ENCODE peak calls at places on chromosomes 13 and 19, in eight cellular contexts. D is IMR-90, C is stomach, H is mammary epithelial cell, A is GM13976, M is right atrium auricular region, T is esophagus squamous epithelium, B is upper lobe of left lung. Q is an unnamed sample.

GRCh38 chr13:79538757-79539156 is 57.8 kb downstream of the NDFIP2 start:
- DNase-seq in T (no peak), H (no peak), A (no peak), D (no peak), C (no peak), M (no peak), B (no peak), Q (no peak)

GRCh38 chr13:39655569-39656324 is at the start of gene COG6:
- DNase-seq in D (peak), A (peak), B (peak), M (peak), T (peak), C (peak), H (peak), Q (peak)

GRCh38 chr13:26623125-26623524 is 65.6 kb downstream of the WASF3 start:
- DNase-seq in T (no peak), H (no peak), A (no peak), M (no peak), B (no peak), D (no peak), C (no peak), Q (no peak)

GRCh38 chr13:32976046-32976781 is 40.0 kb upstream of the KL start:
- DNase-seq in H (no peak), M (no peak), A (no peak), D (no peak), C (no peak), B (no peak), T (no peak), Q (no peak)

GRCh38 chr19:10478903-10479384 is 24.2 kb downstream of the KEAP1 start:
- DNase-seq in H (peak), D (peak), A (peak), B (peak), C (peak), T (peak), M (peak), Q (no peak)

GRCh38 chr19:16168465-16169081 is 4.8 kb downstream of the CIB3 start:
- DNase-seq in H (peak), C (no peak), D (peak), M (no peak), T (no peak), A (no peak), B (no peak), Q (no peak)

GRCh38 chr19:16019691-16020448 is 56.4 kb upstream of the TPM4 start:
- DNase-seq in C (no peak), H (no peak), T (no peak), A (peak), B (no peak), M (no peak), D (no peak), Q (no peak)

GRCh38 chr19:4310247-4311121 is 6.1 kb downstream of the FSD1 start:
- DNase-seq in M (no peak), A (no peak), D (no peak), T (no peak), B (no peak), C (no peak), H (no peak), Q (no peak)

GRCh38 chr13:26961890-26962615 is 201.5 kb upstream of the GPR12 start:
- DNase-seq in H (no peak), D (no peak), M (no peak), T (no peak), B (peak), C (peak), A (no peak), Q (no peak)

GRCh38 chr13:39159393-39159792 is 121.1 kb downstream of the NHLRC3 start:
- DNase-seq in D (no peak), C (no peak), A (no peak), M (no peak), H (peak), B (no peak), T (no peak), Q (no peak)

GRCh38 chr19:10727599-10728250 is 9.8 kb downstream of the DNM2 start:
- DNase-seq in D (no peak), C (no peak), A (no peak), B (no peak), H (no peak), M (no peak), T (no peak), Q (no peak)

GRCh38 chr19:44848805-44849457 is 2.8 kb downstream of the NECTIN2 start:
- DNase-seq in A (no peak), B (no peak), T (no peak), D (no peak), C (no peak), M (no peak), H (no peak), Q (no peak)

GRCh38 chr13:88472316-88472715 is 801.1 kb downstream of the SLITRK5 start:
- DNase-seq in M (no peak), D (no peak), H (no peak), B (no peak), C (no peak), T (no peak), A (peak), Q (no peak)

GRCh38 chr13:94192576-94192975 is 286.9 kb downstream of the DCT start:
- DNase-seq in M (no peak), H (peak), A (peak), B (peak), D (peak), C (no peak), T (no peak), Q (no peak)

GRCh38 chr19:48739835-48740704 is at the start of gene RASIP1:
- DNase-seq in C (no peak), A (no peak), B (peak), H (no peak), M (peak), T (no peak), D (no peak), Q (no peak)

GRCh38 chr13:39297664-39298171 is 259.5 kb downstream of the NHLRC3 start:
- DNase-seq in B (no peak), A (no peak), M (no peak), C (no peak), H (no peak), T (no peak), D (peak), Q (no peak)

GRCh38 chr13:33169273-33169980 is 116.1 kb downstream of the STARD13 start:
- DNase-seq in M (no peak), H (peak), T (no peak), C (no peak), A (no peak), D (peak), B (no peak), Q (no peak)

GRCh38 chr19:42291437-42291815 is 10.5 kb upstream of the PRR19 start:
- DNase-seq in B (no peak), C (peak), M (no peak), T (no peak), H (no peak), A (no peak), D (no peak), Q (no peak)

GRCh38 chr19:44304659-44305193 is at the start of gene ZNF235:
- DNase-seq in C (peak), D (peak), A (peak), M (peak), H (peak), B (peak), T (peak), Q (peak)

GRCh38 chr13:81031996-81032395 is 691.1 kb upstream of the SPRY2 start:
- DNase-seq in B (no peak), C (no peak), H (no peak), M (no peak), A (no peak), D (no peak), T (no peak), Q (no peak)

GRCh38 chr13:66532146-66532545 is 698.0 kb downstream of the PCDH9 start:
- DNase-seq in B (no peak), T (no peak), A (no peak), D (peak), M (no peak), C (no peak), H (no peak), Q (no peak)

GRCh38 chr13:46492946-46493345 is 60.0 kb upstream of the LRCH1 start:
- DNase-seq in H (peak), M (no peak), C (no peak), D (peak), B (no peak), A (peak), T (no peak), Q (no peak)

GRCh38 chr13:27148900-27149299 is 22.7 kb downstream of the USP12 start:
- DNase-seq in C (no peak), D (no peak), H (no peak), B (no peak), M (no peak), T (no peak), A (no peak), Q (no peak)

GRCh38 chr19:38918526-38918925 is 6.5 kb upstream of the CCER2 start:
- DNase-seq in M (no peak), T (no peak), B (no peak), A (no peak), H (no peak), D (no peak), C (no peak), Q (no peak)

GRCh38 chr13:90498096-90498495 is 849.4 kb upstream of the MIR17HG start:
- DNase-seq in M (no peak), C (no peak), T (no peak), D (no peak), A (no peak), B (no peak), H (no peak), Q (no peak)

GRCh38 chr19:55640577-55641375 is at the start of gene ZNF580:
- DNase-seq in M (no peak), B (peak), H (peak), T (no peak), C (peak), A (peak), D (peak), Q (peak)

GRCh38 chr19:13937479-13938360 is 497 bp downstream of the PODNL1 start:
- DNase-seq in H (no peak), M (no peak), B (no peak), D (no peak), T (no peak), A (no peak), C (no peak), Q (no peak)

GRCh38 chr19:10763828-10764339 is 46.0 kb downstream of the DNM2 start:
- DNase-seq in H (no peak), C (no peak), T (no peak), D (no peak), B (no peak), A (no peak), M (no peak), Q (no peak)

GRCh38 chr13:76812206-76812882 is 73.9 kb downstream of the KCTD12 start:
- DNase-seq in A (no peak), T (no peak), B (no peak), H (no peak), M (no peak), D (no peak), C (no peak), Q (no peak)

GRCh38 chr19:18532208-18532890 is 10.5 kb upstream of the ELL start:
- DNase-seq in T (no peak), B (no peak), H (no peak), M (no peak), C (no peak), D (no peak), A (no peak), Q (peak)

GRCh38 chr13:110272651-110273050 is 34.3 kb downstream of the COL4A1 start:
- DNase-seq in T (no peak), M (no peak), D (no peak), H (no peak), A (no peak), B (no peak), C (no peak), Q (no peak)

GRCh38 chr13:110276553-110276950 is 30.4 kb downstream of the COL4A1 start:
- DNase-seq in D (no peak), C (no peak), A (no peak), M (no peak), T (no peak), H (no peak), B (no peak), Q (no peak)

GRCh38 chr13:110273254-110273653 is 33.7 kb downstream of the COL4A1 start:
- DNase-seq in T (no peak), M (no peak), C (no peak), D (no peak), A (no peak), H (no peak), B (no peak), Q (no peak)

GRCh38 chr13:110275931-110276552 is 30.9 kb downstream of the COL4A1 start:
- DNase-seq in D (no peak), C (no peak), H (no peak), M (peak), A (no peak), B (no peak), T (no peak), Q (no peak)

GRCh38 chr13:110274687-110275086 is 32.3 kb downstream of the COL4A1 start:
- DNase-seq in D (no peak), C (no peak), A (no peak), H (no peak), T (no peak), M (peak), B (no peak), Q (no peak)
- TF ChIP-seq CTCF in D (peak), C (no peak), A (no peak), H (peak), T (no peak), M (peak), B (no peak), Q (peak)

DNA sequence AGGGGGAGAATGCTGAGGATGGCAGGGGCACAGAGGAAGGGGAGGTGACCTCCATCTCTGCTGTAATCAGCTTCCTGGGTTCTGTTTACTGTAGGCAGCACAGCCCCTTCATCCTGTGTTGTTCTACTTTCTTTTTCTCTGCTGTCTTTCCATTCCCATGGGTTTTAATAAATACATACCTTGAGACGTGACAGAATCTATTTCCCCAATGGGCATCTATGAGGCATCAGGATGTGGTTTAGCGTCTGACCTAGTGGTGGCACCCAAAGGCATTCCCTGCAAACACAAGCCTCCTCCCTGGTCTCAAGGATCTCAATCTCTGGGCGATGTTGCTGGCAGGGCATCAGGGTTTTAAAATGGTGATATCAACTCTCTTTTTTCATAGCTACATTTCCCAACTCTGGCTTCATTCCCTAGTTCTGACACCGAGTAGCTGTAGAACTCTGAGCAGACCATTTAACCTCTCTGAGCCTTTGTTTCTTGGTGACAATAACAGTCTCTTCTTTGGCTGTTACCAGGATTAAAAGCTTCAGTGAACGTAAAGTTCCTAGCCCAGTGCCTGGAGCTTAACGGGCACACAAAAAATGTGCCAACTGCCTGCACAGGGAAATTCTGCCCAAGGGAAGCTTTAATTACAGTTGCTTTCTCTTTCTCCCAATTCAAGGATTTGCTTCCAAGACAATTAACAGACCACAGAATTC is 60.9 kb downstream of the ALOX5AP start:
- DNase-seq in H (peak), M (no peak), B (no peak), A (no peak), T (no peak), C (no peak), D (peak), Q (no peak)
- TF ChIP-seq CTCF in H (no peak), M (no peak), B (no peak), A (no peak), T (no peak), C (no peak), D (no peak), Q (no peak)

GRCh38 chr13:99604636-99605035 is 103.4 kb downstream of the TM9SF2 start:
- DNase-seq in H (no peak), D (no peak), C (no peak), T (no peak), B (no peak), A (no peak), M (no peak), Q (no peak)

GRCh38 chr13:99601535-99601934 is 100.3 kb downstream of the TM9SF2 start:
- DNase-seq in D (no peak), T (no peak), M (no peak), A (no peak), H (no peak), B (no peak), C (no peak), Q (no peak)

GRCh38 chr13:99605417-99606321 is 104.4 kb downstream of the TM9SF2 start:
- DNase-seq in M (no peak), T (no peak), B (peak), C (peak), A (peak), H (no peak), D (no peak), Q (no peak)

GRCh38 chr13:99596180-99596579 is 94.9 kb downstream of the TM9SF2 start:
- DNase-seq in M (no peak), H (no peak), C (no peak), D (no peak), A (no peak), T (no peak), B (no peak), Q (no peak)

GRCh38 chr13:99600318-99600717 is 99.0 kb downstream of the TM9SF2 start:
- DNase-seq in H (no peak), T (no peak), C (no peak), B (no peak), D (no peak), A (no peak), M (no peak), Q (no peak)
- TF ChIP-seq CTCF in H (no peak), T (no peak), C (no peak), B (no peak), D (no peak), A (no peak), M (no peak), Q (no peak)

GRCh38 chr13:29817604-29818378 is 32.6 kb downstream of the UBL3 start:
- DNase-seq in T (no peak), A (peak), C (no peak), D (peak), M (no peak), H (no peak), B (no peak), Q (no peak)
- TF ChIP-seq CTCF in T (no peak), A (no peak), C (no peak), D (no peak), M (no peak), H (no peak), B (no peak), Q (no peak)

GRCh38 chr19:2612619-2613249 is 89.8 kb downstream of the GNG7 start:
- DNase-seq in A (no peak), M (no peak), T (no peak), C (no peak), B (no peak), H (no peak), D (no peak), Q (no peak)

GRCh38 chr19:2613507-2614295 is 88.8 kb downstream of the GNG7 start:
- DNase-seq in H (no peak), C (peak), T (no peak), A (peak), M (no peak), D (peak), B (peak), Q (no peak)

GRCh38 chr19:2609389-2610116 is 92.9 kb downstream of the GNG7 start:
- DNase-seq in M (no peak), D (no peak), H (no peak), B (no peak), C (no peak), T (no peak), A (no peak), Q (no peak)

GRCh38 chr19:2610637-2611482 is 91.6 kb downstream of the GNG7 start:
- DNase-seq in C (peak), D (peak), T (no peak), H (peak), B (peak), M (peak), A (peak), Q (peak)

DNA sequence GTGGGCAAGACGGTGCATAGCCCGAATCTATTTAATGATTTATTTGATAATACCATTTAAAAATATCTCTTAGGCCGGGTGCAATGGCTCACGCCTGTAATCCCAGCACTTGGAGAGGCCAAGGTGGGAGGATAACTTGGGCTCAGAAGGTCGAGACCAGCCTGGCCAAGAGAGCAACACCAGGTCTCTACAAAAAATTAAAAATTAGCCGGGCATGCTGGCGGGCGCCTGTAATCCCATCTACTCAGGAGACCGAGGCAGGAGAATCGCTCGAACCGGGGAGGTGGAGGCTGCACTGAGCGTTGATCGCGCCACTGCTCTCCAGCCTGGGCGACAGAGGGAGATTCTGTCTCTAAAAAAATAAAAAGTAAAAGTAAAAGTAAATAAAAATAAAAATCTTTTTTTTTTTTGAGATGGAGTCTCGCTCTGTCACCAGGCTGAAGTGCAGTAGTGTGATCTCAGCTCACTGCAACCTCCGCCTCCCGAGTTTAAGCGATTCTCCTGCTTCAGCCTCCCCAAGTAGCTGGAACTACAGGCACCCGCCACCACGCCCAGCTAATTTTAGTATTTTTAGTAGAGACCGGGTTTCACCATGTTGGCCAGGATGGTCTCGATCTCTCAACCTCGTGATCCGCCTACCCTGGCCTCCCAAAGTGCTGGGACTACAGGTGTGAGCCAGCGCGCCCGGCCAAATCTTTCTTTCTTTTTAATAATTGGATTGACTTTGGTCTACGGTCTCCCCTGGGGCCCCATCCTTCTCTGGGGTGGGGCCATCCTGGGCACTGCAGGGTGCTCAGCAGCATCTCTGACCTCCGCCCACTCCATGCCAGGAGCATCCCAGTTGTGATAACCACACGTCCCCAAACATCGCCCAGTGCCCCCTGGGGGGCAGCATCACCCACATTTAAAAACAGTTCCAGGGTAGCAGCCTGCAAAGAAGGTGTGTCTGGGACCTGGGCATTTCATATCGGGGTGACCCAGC is 90.7 kb downstream of the GNG7 start:
- DNase-seq in D (no peak), M (no peak), B (no peak), C (no peak), A (no peak), H (no peak), T (no peak), Q (no peak)
- TF ChIP-seq CTCF in D (no peak), M (peak), B (no peak), C (peak), A (peak), H (no peak), T (no peak), Q (no peak)

GRCh38 chr19:57302020-57302465 is 18.2 kb upstream of the ZNF543 start:
- DNase-seq in M (no peak), H (peak), A (no peak), B (no peak), T (no peak), C (no peak), D (peak), Q (no peak)
- TF ChIP-seq CTCF in M (no peak), H (no peak), A (no peak), B (no peak), T (no peak), C (no peak), D (peak), Q (no peak)

GRCh38 chr19:33799507-33799906 is 2.8 kb downstream of the KCTD15 start:
- DNase-seq in B (no peak), H (no peak), A (no peak), T (no peak), C (no peak), D (no peak), M (no peak), Q (no peak)

GRCh38 chr19:33796164-33797100 is at the start of gene KCTD15:
- DNase-seq in D (peak), M (no peak), A (no peak), B (no peak), H (peak), C (peak), T (no peak), Q (no peak)

GRCh38 chr19:33797821-33798633 is 1.4 kb downstream of the KCTD15 start:
- DNase-seq in M (no peak), C (peak), A (no peak), T (no peak), B (no peak), D (peak), H (peak), Q (no peak)

GRCh38 chr19:33800012-33800680 is 3.5 kb downstream of the KCTD15 start:
- DNase-seq in B (no peak), D (no peak), A (no peak), T (no peak), M (no peak), C (no peak), H (no peak), Q (no peak)

GRCh38 chr19:33798701-33799111 is 2.0 kb downstream of the KCTD15 start:
- DNase-seq in B (no peak), A (no peak), M (no peak), H (no peak), T (no peak), D (peak), C (no peak), Q (peak)
- TF ChIP-seq CTCF in B (no peak), A (no peak), M (no peak), H (no peak), T (no peak), D (no peak), C (no peak), Q (no peak)

GRCh38 chr19:52351512-52351911 is 15.5 kb downstream of the ZNF610 start:
- DNase-seq in B (no peak), T (no peak), D (no peak), M (no peak), A (no peak), H (no peak), C (no peak), Q (no peak)
- TF ChIP-seq CTCF in B (no peak), T (no peak), D (no peak), M (no peak), A (no peak), H (no peak), C (no peak), Q (peak)

Q was measured in D721Med.